ENCODE peak calls at places on chromosomes 7 and 10, in five cellular contexts. X is NCI-H446 treated with DMSO at 0.1 percent for 48 hours; A is activated naive CD8-positive, alpha-beta T cell treated with anti-CD3 and anti-CD28 coated beads for 36 hours; H is NCI-H774; Y is T-helper 1 cell. J is an unnamed sample.
A peak's percentile ranks its signal among the peaks of the same experiment; 100 is the strongest.

GRCh38 chr10:70589762-70590662 is 12.5 kb downstream of the PRF1 start:
- DNase-seq in H (no peak), Y (no peak), X (no peak), A (no peak), J (no peak)

GRCh38 chr7:93902777-93903423 is 3.5 kb upstream of the GNGT1 start:
- DNase-seq in H (no peak), X (no peak), A (no peak), Y (no peak), J (no peak)

GRCh38 chr10:21724695-21725371 is 190.8 kb downstream of the MLLT10 start:
- DNase-seq in A (peak; percentile 50), H (peak; percentile 92), Y (no peak), X (peak; percentile 96), J (peak; percentile 63)

GRCh38 chr10:71036586-71036985 is 148.2 kb upstream of the PCBD1 start:
- DNase-seq in X (no peak), Y (no peak), H (no peak), A (no peak), J (no peak)

GRCh38 chr10:63409465-63410027 is 56.2 kb downstream of the JMJD1C start:
- DNase-seq in Y (no peak), X (no peak), A (no peak), H (no peak), J (no peak)

GRCh38 chr10:3500408-3500856 is 284.6 kb downstream of the KLF6 start:
- DNase-seq in H (no peak), Y (no peak), X (no peak), A (no peak), J (no peak)

GRCh38 chr10:71542476-71542875 is 145.8 kb downstream of the CDH23 start:
- DNase-seq in X (no peak), H (no peak), Y (no peak), A (no peak), J (no peak)

GRCh38 chr10:59362184-59362966 is at the start of gene FAM13C:
- DNase-seq in A (peak; percentile 22), Y (no peak), H (peak; percentile 78), X (peak; percentile 47), J (peak; percentile 23)

GRCh38 chr7:78924581-78924980 is 528.9 kb downstream of the MAGI2 start:
- DNase-seq in A (no peak), H (no peak), Y (no peak), X (no peak), J (no peak)

GRCh38 chr10:46525177-46525823 is 31.2 kb downstream of the GPRIN2 start:
- DNase-seq in H (no peak), Y (no peak), A (no peak), X (no peak), J (no peak)

GRCh38 chr10:30637881-30638467 is 8.4 kb upstream of the LYZL2 start:
- DNase-seq in Y (no peak), H (no peak), A (no peak), X (no peak), J (no peak)

GRCh38 chr7:32479574-32480200 is 10.5 kb downstream of the LSM5 start:
- DNase-seq in Y (no peak), A (no peak), H (peak; percentile 33), X (peak; percentile 53), J (no peak)

GRCh38 chr10:129950651-129951050 is 13.4 kb downstream of the EBF3 start:
- DNase-seq in Y (no peak), A (no peak), X (no peak), H (no peak), J (no peak)

GRCh38 chr10:71218046-71218832 is 5.9 kb downstream of the UNC5B start:
- DNase-seq in H (no peak), Y (no peak), X (no peak), A (no peak), J (no peak)

GRCh38 chr10:5959581-5960069 is 17.7 kb downstream of the IL15RA start:
- DNase-seq in A (no peak), Y (no peak), H (no peak), X (no peak), J (no peak)

GRCh38 chr10:48282829-48283228 is 8.3 kb upstream of the FRMPD2 start:
- DNase-seq in X (no peak), Y (no peak), A (no peak), H (no peak), J (no peak)

GRCh38 chr7:21454182-21454581 is 26.3 kb downstream of the SP4 start:
- DNase-seq in A (no peak), X (no peak), Y (no peak), H (no peak), J (no peak)

GRCh38 chr7:129308047-129308446 is 83.2 kb downstream of the AHCYL2 start:
- DNase-seq in Y (no peak), H (no peak), A (no peak), X (no peak), J (no peak)

GRCh38 chr10:116833986-116834760 is 15.1 kb upstream of the ENO4 start:
- DNase-seq in Y (no peak), H (peak; percentile 18), X (no peak), A (no peak), J (peak; percentile 2)

GRCh38 chr10:5508786-5509185 is 9.4 kb upstream of the CALML5 start:
- DNase-seq in X (no peak), Y (no peak), A (no peak), H (no peak), J (no peak)

GRCh38 chr7:136956232-136956631 is 87.8 kb downstream of the CHRM2 start:
- DNase-seq in A (no peak), H (no peak), Y (no peak), X (no peak), J (no peak)

GRCh38 chr7:80439894-80440811 is 71.7 kb downstream of the GNAT3 start:
- DNase-seq in Y (no peak), A (no peak), H (no peak), X (no peak), J (no peak)

GRCh38 chr7:146826338-146826737 is 709.7 kb downstream of the CNTNAP2 start:
- DNase-seq in A (no peak), X (no peak), Y (no peak), H (no peak), J (no peak)

GRCh38 chr7:28180364-28181147 is at the start of gene JAZF1:
- DNase-seq in H (peak; percentile 67), Y (peak; percentile 31), A (peak; percentile 61), X (no peak), J (no peak)

GRCh38 chr7:31028417-31028988 is 23.6 kb upstream of the ADCYAP1R1 start:
- DNase-seq in Y (no peak), H (no peak), A (no peak), X (peak; percentile 90), J (no peak)